ENCODE peak calls at places on chromosomes 1 and 21, in five cellular contexts. R is progenitor cell of endocrine pancreas, J is adrenal gland, W is NCI-H1092 treated with DMSO at 0.1 percent for 48 hours, U is astrocyte. N is an unnamed sample.

GRCh38 chr1:236422517-236422876 is 28.4 kb downstream of the EDARADD start:
- DNase-seq in R (no peak), J (no peak), W (no peak), U (no peak), N (no peak)

GRCh38 chr1:119787776-119788175 is 19.1 kb upstream of the HMGCS2 start:
- DNase-seq in R (no peak), J (no peak), W (no peak), U (peak), N (no peak)

GRCh38 chr21:36709868-36710728 is 11.2 kb downstream of the SIM2 start:
- DNase-seq in R (no peak), J (no peak), W (no peak), U (no peak), N (no peak)

GRCh38 chr21:42237577-42237976 is 18.6 kb downstream of the ABCG1 start:
- DNase-seq in R (no peak), J (no peak), W (no peak), U (no peak), N (no peak)

GRCh38 chr1:20008391-20008841 is 29.0 kb upstream of the PLA2G2A start:
- DNase-seq in R (no peak), J (no peak), W (no peak), U (peak), N (no peak)

GRCh38 chr1:89254658-89255287 is 17.9 kb downstream of the GBP5 start:
- DNase-seq in R (no peak), J (no peak), W (peak), U (no peak), N (peak)

GRCh38 chr1:25913166-25913565 is 6.9 kb upstream of the STMN1 start:
- DNase-seq in R (no peak), J (no peak), W (no peak), U (no peak), N (no peak)

GRCh38 chr1:5991784-5992033 is 516 bp downstream of the NPHP4 start:
- DNase-seq in R (no peak), J (peak), W (peak), U (no peak), N (peak)

GRCh38 chr1:14017531-14017961 is 317.6 kb downstream of the PRDM2 start:
- DNase-seq in R (no peak), J (no peak), W (peak), U (no peak), N (peak)

GRCh38 chr1:100622037-100622436 is 84.1 kb downstream of the GPR88 start:
- DNase-seq in R (no peak), J (peak), W (no peak), U (peak), N (no peak)

GRCh38 chr21:22083899-22084298 is 1085.7 kb downstream of the NCAM2 start:
- DNase-seq in R (no peak), J (no peak), W (no peak), U (no peak), N (no peak)

GRCh38 chr1:10651793-10652192 is 144.7 kb downstream of the CASZ1 start:
- DNase-seq in R (no peak), J (no peak), W (no peak), U (no peak), N (no peak)

GRCh38 chr1:83796409-83796808 is 202.5 kb downstream of the TTLL7 start:
- DNase-seq in R (no peak), J (no peak), W (no peak), U (peak), N (no peak)

GRCh38 chr1:117051224-117052064 is 8.7 kb upstream of the TTF2 start:
- DNase-seq in R (no peak), J (no peak), W (no peak), U (no peak), N (no peak)

GRCh38 chr21:32172106-32172505 is 106.7 kb downstream of the MIS18A start:
- DNase-seq in R (no peak), J (no peak), W (no peak), U (no peak), N (no peak)

GRCh38 chr1:59903136-59903754 is 23.3 kb downstream of the CYP2J2 start:
- DNase-seq in R (no peak), J (peak), W (peak), U (no peak), N (peak)

GRCh38 chr1:25715888-25716287 is 84.1 kb upstream of the SELENON start:
- DNase-seq in R (no peak), J (no peak), W (no peak), U (no peak), N (no peak)

GRCh38 chr1:175857756-175858155 is 114.4 kb upstream of the TNR start:
- DNase-seq in R (no peak), J (no peak), W (peak), U (no peak), N (no peak)

GRCh38 chr1:203172184-203173115 is 3.2 kb downstream of the MYBPH start:
- DNase-seq in R (peak), J (peak), W (peak), U (no peak), N (peak)

GRCh38 chr1:28301368-28302174 is 27.3 kb upstream of the MED18 start:
- DNase-seq in R (no peak), J (no peak), W (no peak), U (peak), N (no peak)

GRCh38 chr21:15617968-15618367 is 111.8 kb upstream of the USP25 start:
- DNase-seq in R (no peak), J (no peak), W (no peak), U (peak), N (no peak)

GRCh38 chr1:45753248-45754037 is 3.0 kb upstream of the IPP start:
- DNase-seq in R (no peak), J (no peak), W (no peak), U (no peak), N (no peak)

GRCh38 chr1:12541274-12542137 is 76.5 kb downstream of the DHRS3 start:
- DNase-seq in R (no peak), J (no peak), W (no peak), U (peak), N (no peak)

GRCh38 chr1:157307491-157307890 is 169.3 kb upstream of the ETV3 start:
- DNase-seq in R (no peak), J (no peak), W (no peak), U (no peak), N (no peak)

GRCh38 chr21:42636535-42636914 is 16.9 kb upstream of the PDE9A start:
- DNase-seq in R (no peak), J (no peak), W (no peak), U (peak), N (no peak)

GRCh38 chr21:38768385-38769071 is 37.2 kb upstream of the ETS2 start:
- DNase-seq in R (no peak), J (no peak), W (no peak), U (peak), N (no peak)

GRCh38 chr21:37374026-37374425 is 7.5 kb downstream of the DYRK1A start:
- DNase-seq in R (no peak), J (no peak), W (no peak), U (peak), N (no peak)

GRCh38 chr1:53557369-53557768 is 98.2 kb downstream of the DMRTB1 start:
- DNase-seq in R (no peak), J (no peak), W (no peak), U (no peak), N (no peak)

GRCh38 chr21:42674351-42674940 is 21.0 kb downstream of the PDE9A start:
- DNase-seq in R (no peak), J (no peak), W (peak), U (no peak), N (peak)

GRCh38 chr1:44355582-44356305 is 687 bp upstream of the ERI3 start:
- DNase-seq in R (no peak), J (no peak), W (no peak), U (peak), N (no peak)

N was measured in NCI-H345.